ENCODE peak calls at places on chromosomes 6 and 20, in five cellular contexts. M is ovary, F is upper lobe of left lung, D is A549, J is HepG2. C is an unnamed sample.
A peak's percentile ranks its signal among the peaks of the same experiment; 100 is the strongest.

GRCh38 chr6:134267917-134268361 is 50.0 kb downstream of the SGK1 start:
- DNase-seq in M (peak; percentile 47), F (no peak), D (no peak), J (peak; percentile 19), C (no peak)

GRCh38 chr6:36249010-36249409 is 20.9 kb upstream of the PNPLA1 start:
- DNase-seq in M (no peak), F (no peak), D (no peak), J (peak; percentile 34), C (no peak)

GRCh38 chr6:75418233-75418632 is 75.4 kb downstream of the FILIP1 start:
- DNase-seq in M (no peak), F (no peak), D (peak; percentile 49), J (no peak), C (no peak)

GRCh38 chr20:11924923-11925322 is 7.2 kb downstream of the BTBD3 start:
- DNase-seq in M (no peak), F (no peak), D (no peak), J (no peak), C (no peak)

GRCh38 chr20:31989030-31989645 is 21.1 kb upstream of the CCM2L start:
- DNase-seq in M (no peak), F (no peak), D (no peak), J (no peak), C (no peak)

GRCh38 chr20:48457261-48458002 is 370.4 kb downstream of the PREX1 start:
- DNase-seq in M (no peak), F (no peak), D (no peak), J (no peak), C (peak; percentile 24)

GRCh38 chr20:38680492-38681118 is 43.7 kb upstream of the SLC32A1 start:
- DNase-seq in M (no peak), F (no peak), D (no peak), J (peak; percentile 45), C (no peak)

GRCh38 chr6:41546866-41547798 is 951 bp downstream of the FOXP4 start:
- DNase-seq in M (peak; percentile 55), F (no peak), D (peak; percentile 13), J (no peak), C (no peak)

GRCh38 chr6:153511896-153512496 is 380.9 kb upstream of the RGS17 start:
- DNase-seq in M (no peak), F (no peak), D (peak; percentile 6), J (peak; percentile 29), C (no peak)

GRCh38 chr20:33551778-33552177 is 61.9 kb downstream of the CBFA2T2 start:
- DNase-seq in M (no peak), F (no peak), D (no peak), J (no peak), C (no peak)

GRCh38 chr6:14384175-14384949 is 266.8 kb downstream of the CD83 start:
- DNase-seq in M (no peak), F (no peak), D (no peak), J (no peak), C (no peak)

DNA sequence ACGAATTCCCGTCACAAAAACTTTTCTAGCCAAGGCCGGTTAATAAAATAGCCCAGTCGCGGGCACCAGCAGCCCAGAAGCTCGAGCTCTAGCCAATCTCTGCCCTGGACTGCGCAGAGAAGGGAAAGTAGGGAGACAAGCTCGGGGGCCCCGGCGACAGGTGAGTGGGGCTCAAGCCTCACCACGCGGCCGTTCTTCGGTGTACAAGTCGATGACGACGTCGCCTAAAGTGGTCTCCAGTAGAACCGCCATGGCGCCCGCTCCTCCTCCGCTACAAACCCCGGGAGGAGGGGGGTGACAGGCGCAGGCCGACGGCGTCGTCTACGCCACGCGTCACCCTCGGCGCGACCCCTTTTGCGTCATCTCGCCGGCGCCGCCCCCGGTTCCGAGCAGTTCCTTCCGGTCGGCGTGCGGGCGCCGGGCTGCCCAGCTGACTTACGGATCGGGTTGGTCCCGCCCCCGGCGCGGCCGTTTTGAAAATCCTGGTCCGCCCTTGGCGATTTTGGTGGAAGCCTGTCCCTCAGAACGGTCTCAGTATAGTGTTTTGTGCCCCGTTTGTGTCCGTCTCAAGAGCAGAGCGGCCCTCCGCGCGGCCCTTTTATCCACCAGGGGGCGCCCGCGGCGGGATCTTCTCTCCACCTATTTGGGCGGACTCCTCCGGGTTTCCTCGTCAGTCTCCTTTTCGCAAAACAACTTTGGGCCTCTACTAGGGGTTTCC is at the start of gene PPIL4:
- DNase-seq in M (peak; percentile 97), F (peak; percentile 94), D (peak; percentile 41), J (peak; percentile 89), C (peak; percentile 98)
- TF ChIP-seq EP300 in M (peak; percentile 87), F (peak; percentile 94), D (no peak), J (peak; percentile 56), C (peak; percentile 17)

GRCh38 chr6:79267128-79267527 is 32.6 kb upstream of the HMGN3 start:
- DNase-seq in M (no peak), F (no peak), D (no peak), J (no peak), C (no peak)

GRCh38 chr6:79266051-79266450 is 31.6 kb upstream of the HMGN3 start:
- DNase-seq in M (no peak), F (no peak), D (no peak), J (no peak), C (no peak)

GRCh38 chr6:79269877-79270276 is 35.4 kb upstream of the HMGN3 start:
- DNase-seq in M (no peak), F (no peak), D (no peak), J (no peak), C (no peak)
- H3K27ac ChIP-seq in M (no peak overlapping the region), F (no peak overlapping the region), D (no peak overlapping the region), J (no peak overlapping the region), C (no peak overlapping the region)

DNA sequence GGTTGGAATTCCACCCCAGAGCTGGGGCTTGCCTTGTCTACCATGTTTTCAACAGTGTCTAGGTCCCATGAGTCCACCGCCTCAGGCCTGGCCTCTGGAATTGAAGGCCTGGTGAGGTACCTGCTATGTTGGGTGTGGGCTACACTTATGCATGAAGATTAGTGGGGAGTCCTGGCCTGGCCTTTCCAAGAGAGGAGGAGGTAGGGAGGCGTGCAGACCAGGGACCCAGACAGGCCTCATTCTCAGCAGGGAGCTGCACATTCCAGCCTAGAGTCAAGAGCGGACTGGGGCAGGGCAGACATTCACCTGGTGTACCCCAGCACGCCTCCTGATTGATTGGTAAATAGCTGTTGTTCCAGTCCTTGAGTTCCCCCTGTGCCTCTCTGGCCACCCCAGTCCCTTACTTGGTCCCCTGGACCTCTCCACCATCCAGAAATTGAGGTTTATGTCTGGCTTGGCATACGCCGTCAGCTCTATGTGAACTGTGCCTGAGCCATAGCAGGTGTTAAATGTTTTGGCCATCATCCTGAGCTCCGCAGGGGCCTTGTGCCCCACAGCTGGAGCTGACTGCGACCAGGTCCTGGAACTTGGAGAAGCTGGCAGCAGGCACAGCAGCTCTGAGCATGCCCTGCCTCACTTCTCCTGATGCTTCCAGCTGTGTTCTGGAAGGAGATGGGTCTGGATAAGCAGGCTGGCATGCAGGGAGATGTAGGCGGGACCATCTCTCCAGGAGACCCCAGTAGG is 8.2 kb upstream of the VEGFA start:
- DNase-seq in M (no peak), F (no peak), D (no peak), J (no peak), C (peak; percentile 40)
- TF ChIP-seq EP300 in M (no peak), F (no peak), D (no peak), J (no peak), C (no peak)

DNA sequence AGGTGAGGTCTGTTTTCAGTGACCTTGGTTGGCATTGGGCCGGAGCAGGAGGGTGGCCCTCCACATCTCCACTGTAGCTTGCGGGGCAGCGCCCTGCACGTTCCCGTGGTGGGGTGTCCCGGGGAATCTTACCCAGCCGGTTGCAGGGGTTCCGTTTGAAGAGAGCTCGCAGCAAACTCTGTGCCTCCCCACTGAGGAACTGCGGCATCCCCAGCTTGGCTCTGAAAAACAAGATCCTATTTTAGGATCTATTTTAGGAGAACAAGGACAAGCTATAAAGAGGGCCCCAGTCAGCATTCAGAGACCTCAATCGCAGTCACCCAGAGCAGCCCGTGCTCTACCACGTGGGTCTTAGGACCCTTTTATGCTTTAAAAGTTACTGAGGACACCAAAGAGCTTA is 97.8 kb downstream of the RAMACL start:
- DNase-seq in M (no peak), F (no peak), D (no peak), J (no peak), C (peak; percentile 52)
- H3K27ac ChIP-seq in M (no peak overlapping the region), F (peak overlapping the region; percentile 73), D (no peak overlapping the region), J (no peak overlapping the region), C (peak overlapping the region; percentile 51)